ENCODE peak calls at places on chromosomes 2 and 18, in six cellular contexts. S is mammary epithelial cell, Q is sigmoid colon, A is neural crest cell, R is activated B cell treated with CpG ODN at 0.5 μM for 24 hours, G is cardiac fibroblast. Y is an unnamed sample.

GRCh38 chr18:43485565-43485964 is 208.3 kb upstream of the SYT4 start:
- DNase-seq in G (no peak), R (no peak), S (no peak), Q (no peak), A (no peak), Y (no peak)

GRCh38 chr2:40287815-40288214 is 164.1 kb downstream of the SLC8A1 start:
- DNase-seq in S (no peak), R (no peak), Q (no peak), A (no peak), G (no peak), Y (no peak)

GRCh38 chr2:15623898-15624541 is 32.4 kb downstream of the DDX1 start:
- DNase-seq in Q (no peak), S (no peak), G (no peak), A (no peak), R (no peak), Y (no peak)

GRCh38 chr2:191382801-191383200 is 137.6 kb downstream of the MYO1B start:
- DNase-seq in S (peak), Q (no peak), G (peak), R (no peak), A (no peak), Y (no peak)

GRCh38 chr2:200756618-200757321 is 54.9 kb upstream of the BZW1 start:
- DNase-seq in R (no peak), Q (no peak), A (no peak), S (peak), G (peak), Y (no peak)

GRCh38 chr2:187117483-187117882 is 268.5 kb upstream of the ZSWIM2 start:
- DNase-seq in S (no peak), Q (no peak), R (no peak), A (no peak), G (peak), Y (no peak)

GRCh38 chr18:41075212-41075611 is 879.8 kb upstream of the PIK3C3 start:
- DNase-seq in S (peak), A (no peak), G (peak), Q (no peak), R (no peak), Y (no peak)

GRCh38 chr2:64112016-64112415 is 32.2 kb downstream of the PELI1 start:
- DNase-seq in R (no peak), S (no peak), A (no peak), Q (no peak), G (no peak), Y (no peak)

DNA sequence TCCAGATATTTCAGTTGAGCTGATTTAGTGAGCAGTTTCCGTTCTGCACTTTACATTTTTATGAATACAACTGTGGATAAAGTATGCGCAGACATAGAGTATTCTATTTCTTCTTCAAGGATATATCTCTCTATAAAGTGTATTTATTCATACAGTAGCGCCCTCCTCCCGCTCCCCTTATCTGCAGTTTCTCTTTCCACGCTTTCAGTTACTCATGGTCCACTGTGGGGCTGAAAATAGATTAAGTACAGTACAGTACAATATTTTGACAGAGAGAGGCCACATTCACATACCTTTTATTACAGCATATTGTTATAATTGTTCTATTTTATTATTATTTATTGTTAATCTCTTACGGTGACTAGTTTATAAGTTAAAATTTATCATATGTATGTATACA is 19.7 kb upstream of the FHL2 start:
- DNase-seq in R (no peak), S (no peak), G (no peak), Q (no peak), A (no peak), Y (no peak)
- TF ChIP-seq CTCF in R (no peak), S (no peak), G (no peak), Q (no peak), A (no peak), Y (no peak)

GRCh38 chr2:61910603-61911002 is 5.1 kb downstream of the COMMD1 start:
- DNase-seq in G (peak), A (no peak), R (no peak), S (no peak), Q (no peak), Y (no peak)
- TF ChIP-seq CTCF in G (peak), A (peak), R (no peak), S (peak), Q (no peak), Y (no peak)

GRCh38 chr18:58900015-58900649 is 35.5 kb downstream of the ZNF532 start:
- DNase-seq in A (peak), Q (no peak), G (peak), R (no peak), S (no peak), Y (no peak)
- TF ChIP-seq CTCF in A (no peak), Q (no peak), G (peak), R (no peak), S (no peak), Y (no peak)

GRCh38 chr2:146147448-146148012 is 1627.6 kb upstream of the ZEB2 start:
- DNase-seq in S (no peak), G (peak), Q (no peak), A (no peak), R (no peak), Y (no peak)
- TF ChIP-seq CTCF in S (no peak), G (peak), Q (no peak), A (no peak), R (no peak), Y (no peak)

GRCh38 chr2:170521299-170521698 is 193.8 kb upstream of the SP5 start:
- DNase-seq in R (no peak), G (no peak), S (no peak), Q (no peak), A (no peak), Y (no peak)

GRCh38 chr2:170524828-170525565 is 190.1 kb upstream of the SP5 start:
- DNase-seq in Q (no peak), G (no peak), S (peak), A (no peak), R (no peak), Y (no peak)

GRCh38 chr2:170518911-170519310 is 196.2 kb upstream of the SP5 start:
- DNase-seq in G (no peak), A (no peak), S (no peak), R (no peak), Q (no peak), Y (no peak)

GRCh38 chr2:170525566-170525900 is 189.6 kb upstream of the SP5 start:
- DNase-seq in S (peak), R (no peak), G (peak), A (no peak), Q (peak), Y (no peak)

GRCh38 chr2:170523506-170523905 is 191.6 kb upstream of the SP5 start:
- DNase-seq in Q (no peak), R (no peak), A (no peak), G (no peak), S (no peak), Y (no peak)
- TF ChIP-seq CTCF in Q (no peak), R (no peak), A (no peak), G (no peak), S (no peak), Y (no peak)

GRCh38 chr2:190272457-190272842 is 47.2 kb downstream of the HIBCH start:
- DNase-seq in S (no peak), A (no peak), Q (no peak), R (no peak), G (no peak), Y (no peak)

GRCh38 chr2:190280565-190281330 is 38.9 kb downstream of the HIBCH start:
- DNase-seq in A (no peak), Q (no peak), G (no peak), S (no peak), R (no peak), Y (no peak)

GRCh38 chr2:190271783-190272456 is 47.7 kb downstream of the HIBCH start:
- DNase-seq in R (no peak), Q (no peak), G (no peak), S (no peak), A (no peak), Y (no peak)

DNA sequence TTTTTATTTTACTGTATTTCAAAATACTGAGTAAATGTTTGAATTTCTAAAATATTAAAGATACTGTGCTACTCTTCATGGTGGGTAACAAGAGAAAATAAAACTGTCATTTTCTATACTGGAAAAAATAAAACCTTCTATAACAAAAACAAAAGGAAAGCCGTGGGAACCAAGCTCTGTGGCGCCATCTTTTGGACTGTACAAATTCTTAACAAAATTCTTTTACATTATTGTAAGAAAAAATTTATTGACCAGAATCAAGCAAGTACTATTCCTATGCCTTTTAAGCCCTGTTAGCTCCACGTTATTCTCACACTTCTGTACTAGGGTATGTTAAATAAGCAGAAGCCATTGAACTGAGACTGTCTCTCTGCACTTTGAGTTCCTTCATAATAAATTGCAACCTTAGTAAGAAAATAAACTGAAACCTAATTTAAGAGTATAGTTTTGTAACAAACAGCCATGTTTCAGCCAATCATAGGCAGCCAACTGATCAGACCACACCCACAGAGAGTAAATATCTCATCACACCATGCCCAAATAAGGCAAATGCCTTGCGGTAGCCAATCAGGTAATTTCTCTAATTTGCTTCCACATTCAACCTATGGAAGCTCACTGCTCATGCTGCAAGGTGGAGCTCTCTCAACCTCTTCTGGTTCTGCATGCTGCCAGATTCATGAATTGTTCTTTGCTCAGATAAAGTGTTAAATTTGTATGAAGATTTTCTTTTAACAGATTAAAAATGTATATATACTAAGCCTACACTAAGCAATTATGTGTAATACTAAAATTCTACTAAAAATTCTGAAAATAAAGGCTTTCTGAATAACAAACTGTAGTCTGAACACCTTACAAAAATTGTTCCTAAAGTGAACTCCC is 42.2 kb downstream of the HIBCH start:
- DNase-seq in G (peak), Q (no peak), A (no peak), S (peak), R (no peak), Y (no peak)
- TF ChIP-seq CTCF in G (peak), Q (no peak), A (peak), S (peak), R (no peak), Y (peak)

DNA sequence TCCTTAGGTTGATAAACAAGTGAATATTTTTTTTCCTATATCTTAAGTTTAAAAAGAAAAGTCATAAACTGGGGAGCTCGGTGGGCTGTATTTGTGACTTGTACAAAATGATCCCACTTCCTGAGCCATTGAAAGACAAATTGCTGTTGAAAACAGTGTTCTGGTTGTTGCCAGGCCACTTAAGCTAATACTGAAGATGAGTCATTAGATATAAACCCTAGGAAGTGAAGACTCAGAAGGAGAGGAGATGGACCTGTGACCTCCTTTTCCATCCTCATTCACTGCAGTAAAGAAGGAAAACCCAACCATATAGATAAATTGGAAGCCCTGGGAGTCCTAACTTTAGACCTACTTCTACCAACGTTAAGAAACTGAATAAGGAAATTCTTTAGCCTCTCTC is 46.2 kb upstream of the SERPINE2 start:
- DNase-seq in Q (no peak), A (no peak), G (peak), S (peak), R (no peak), Y (no peak)
- TF ChIP-seq CTCF in Q (no peak), A (no peak), G (no peak), S (no peak), R (no peak), Y (no peak)

Y was measured in natural killer cell.